ENCODE peak calls at places on chromosomes 6 and 20, in five cellular contexts. W is GDM1; I is NCI-H446 treated with DMSO at 0.1 percent for 48 hours; Y is left ventricle myocardium inferior; X is stimulated activated CD4-positive, alpha-beta T cell treated with anti-CD3 and anti-CD28 coated beads, Interleukin-12 subunit alpha, Interleukin-12 subunit beta, amount 100 ng/mL, for 4 hours. G is an unnamed sample.
A peak's percentile ranks its signal among the peaks of the same experiment; 100 is the strongest.

GRCh38 chr20:8248051-8248450 is 116.0 kb downstream of the PLCB1 start:
- DNase-seq in I (no peak), W (no peak), Y (no peak), X (no peak), G (no peak)

GRCh38 chr6:19892250-19892649 is 55.1 kb downstream of the ID4 start:
- DNase-seq in W (no peak), I (no peak), Y (no peak), X (no peak), G (no peak)

GRCh38 chr20:38132156-38132909 is 32.7 kb downstream of the TGM2 start:
- DNase-seq in W (no peak), Y (no peak), I (no peak), X (no peak), G (no peak)

GRCh38 chr6:47836046-47836445 is 54.2 kb downstream of the OPN5 start:
- DNase-seq in X (no peak), W (no peak), Y (no peak), I (no peak), G (no peak)

GRCh38 chr6:133551847-133552331 is 310.7 kb downstream of the EYA4 start:
- DNase-seq in I (peak; percentile 80), X (no peak), W (no peak), Y (peak; percentile 28), G (no peak)

GRCh38 chr6:32070814-32071466 is 32.7 kb downstream of the CYP21A2 start:
- DNase-seq in W (no peak), I (no peak), Y (peak; percentile 81), X (no peak), G (no peak)

GRCh38 chr6:163986313-163986712 is 571.8 kb downstream of the QKI start:
- DNase-seq in Y (peak; percentile 38), W (no peak), I (no peak), X (no peak), G (no peak)

GRCh38 chr6:17297261-17298080 is 16.3 kb downstream of the RBM24 start:
- DNase-seq in I (no peak), X (no peak), W (no peak), Y (no peak), G (no peak)

GRCh38 chr6:56356431-56356830 is 109.1 kb upstream of the COL21A1 start:
- DNase-seq in W (no peak), I (peak; percentile 65), Y (no peak), X (no peak), G (no peak)

GRCh38 chr20:52783769-52784168 is 188.4 kb upstream of the TSHZ2 start:
- DNase-seq in W (no peak), Y (no peak), I (no peak), X (peak; percentile 37), G (no peak)

GRCh38 chr6:147441751-147442150 is 66.7 kb upstream of the SAMD5 start:
- DNase-seq in X (no peak), Y (no peak), W (no peak), I (no peak), G (no peak)

GRCh38 chr6:39725632-39725997 is 407 bp upstream of the KIF6 start:
- DNase-seq in W (no peak), I (no peak), X (no peak), Y (no peak), G (no peak)

GRCh38 chr6:43407296-43407695 is 20.0 kb upstream of the ABCC10 start:
- DNase-seq in X (no peak), W (no peak), Y (no peak), I (no peak), G (no peak)

GRCh38 chr20:39853664-39854063 is 835.4 kb downstream of the MAFB start:
- DNase-seq in X (no peak), W (no peak), Y (no peak), I (no peak), G (no peak)

G was measured in 8988T.